ENCODE peak calls at places on chromosome 18, in six cellular contexts. A, K, O, F, D and Z are unnamed samples.

GRCh38 chr18:7637269-7637668 is 70.2 kb downstream of the PTPRM start:
- DNase-seq in A (no peak), K (no peak), O (peak; percentile 19), F (no peak), D (no peak), Z (no peak)

GRCh38 chr18:10006261-10006903 is 92.6 kb downstream of the VAPA start:
- DNase-seq in A (no peak), K (no peak), O (no peak), F (no peak), D (peak; percentile 42), Z (no peak)

GRCh38 chr18:80109676-80110078 is 615 bp downstream of the ADNP2 start:
- DNase-seq in A (peak; percentile 46), K (no peak), O (peak; percentile 89), F (peak; percentile 56), D (no peak), Z (no peak)

GRCh38 chr18:376307-376706 is 108.5 kb upstream of the THOC1 start:
- DNase-seq in A (no peak), K (no peak), O (no peak), F (no peak), D (no peak), Z (no peak)

GRCh38 chr18:49668583-49669290 is 106.9 kb downstream of the LIPG start:
- DNase-seq in A (peak; percentile 20), K (no peak), O (no peak), F (no peak), D (no peak), Z (no peak)

GRCh38 chr18:62384610-62385097 is 59.5 kb downstream of the TNFRSF11A start:
- DNase-seq in A (no peak), K (no peak), O (no peak), F (no peak), D (no peak), Z (no peak)

GRCh38 chr18:35324926-35325655 is 19.1 kb downstream of the ZNF24 start:
- DNase-seq in A (no peak), K (no peak), O (no peak), F (no peak), D (no peak), Z (no peak)

GRCh38 chr18:79628416-79629248 is 51.0 kb upstream of the CTDP1 start:
- DNase-seq in A (no peak), K (no peak), O (no peak), F (no peak), D (no peak), Z (no peak)

GRCh38 chr18:25057491-25058050 is 294.4 kb downstream of the ZNF521 start:
- DNase-seq in A (no peak), K (no peak), O (no peak), F (no peak), D (no peak), Z (no peak)

GRCh38 chr18:27008575-27008974 is 143.1 kb upstream of the AQP4 start:
- DNase-seq in A (no peak), K (no peak), O (no peak), F (no peak), D (no peak), Z (no peak)

GRCh38 chr18:79361766-79362522 is 33.8 kb upstream of the NFATC1 start:
- DNase-seq in A (no peak), K (peak; percentile 77), O (no peak), F (no peak), D (no peak), Z (no peak)

GRCh38 chr18:23209031-23209430 is 73.7 kb downstream of the CABLES1 start:
- DNase-seq in A (no peak), K (no peak), O (no peak), F (no peak), D (no peak), Z (no peak)

GRCh38 chr18:23887493-23887892 is 127.1 kb upstream of the TTC39C start:
- DNase-seq in A (no peak), K (no peak), O (peak; percentile 39), F (no peak), D (no peak), Z (no peak)

GRCh38 chr18:36711014-36711725 is 117.6 kb downstream of the TPGS2 start:
- DNase-seq in A (no peak), K (no peak), O (no peak), F (no peak), D (no peak), Z (no peak)

GRCh38 chr18:51151568-51152511 is 45.6 kb downstream of the MEX3C start:
- DNase-seq in A (peak; percentile 66), K (no peak), O (peak; percentile 78), F (no peak), D (peak; percentile 31), Z (no peak)

GRCh38 chr18:74949611-74950010 is 259.3 kb downstream of the PTGR3 start:
- DNase-seq in A (no peak), K (no peak), O (peak; percentile 64), F (no peak), D (no peak), Z (no peak)

GRCh38 chr18:74947417-74947816 is 261.5 kb downstream of the PTGR3 start:
- DNase-seq in A (no peak), K (no peak), O (no peak), F (no peak), D (no peak), Z (no peak)

GRCh38 chr18:74950479-74950878 is 258.5 kb downstream of the PTGR3 start:
- DNase-seq in A (no peak), K (no peak), O (no peak), F (no peak), D (no peak), Z (no peak)

GRCh38 chr18:74947875-74948274 is 261.1 kb downstream of the PTGR3 start:
- DNase-seq in A (no peak), K (no peak), O (no peak), F (no peak), D (no peak), Z (no peak)

DNA sequence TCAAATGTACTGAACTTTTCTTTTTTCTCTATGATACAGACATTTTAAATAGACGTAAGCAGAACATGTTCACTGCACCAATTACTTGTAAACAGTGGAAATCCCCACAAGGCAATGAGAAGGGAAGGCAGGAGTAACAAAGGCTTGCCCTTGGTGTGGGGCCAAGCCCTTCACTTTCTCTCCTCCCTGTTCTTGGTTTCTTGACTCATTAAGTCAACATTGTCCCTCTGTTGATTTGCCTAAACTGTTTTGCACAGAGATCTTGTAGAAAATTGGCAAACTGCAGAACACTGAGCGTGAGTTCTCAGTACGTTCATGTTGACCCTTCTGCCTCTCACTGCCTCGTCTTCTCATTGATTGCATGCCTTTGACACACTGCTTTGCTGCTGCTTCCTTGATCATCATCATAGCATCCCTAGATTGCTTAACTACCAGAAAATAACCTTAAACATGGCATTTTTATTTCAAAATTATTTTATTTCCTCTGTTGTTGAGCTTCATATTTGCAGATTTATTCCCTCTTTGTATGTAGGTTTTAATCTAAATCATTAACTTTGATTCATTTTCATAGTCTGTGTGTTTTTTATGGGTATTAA is 257.7 kb downstream of the PTGR3 start:
- DNase-seq in A (peak; percentile 45), K (no peak), O (no peak), F (no peak), D (no peak), Z (peak; percentile 59)
- TF ChIP-seq POLR2AphosphoS5 in A (no peak), K (no peak), O (no peak), F (no peak), D (no peak), Z (no peak)

GRCh38 chr18:74252032-74252380 is 39.8 kb downstream of the CYB5A start:
- DNase-seq in A (no peak), K (no peak), O (no peak), F (no peak), D (peak; percentile 39), Z (no peak)

GRCh38 chr18:74251297-74252031 is 40.3 kb downstream of the CYB5A start:
- DNase-seq in A (no peak), K (no peak), O (no peak), F (no peak), D (peak; percentile 74), Z (no peak)

GRCh38 chr18:74257083-74257482 is 34.7 kb downstream of the CYB5A start:
- DNase-seq in A (no peak), K (no peak), O (no peak), F (no peak), D (no peak), Z (no peak)

GRCh38 chr18:74256190-74256589 is 35.6 kb downstream of the CYB5A start:
- DNase-seq in A (no peak), K (no peak), O (no peak), F (no peak), D (no peak), Z (no peak)

DNA sequence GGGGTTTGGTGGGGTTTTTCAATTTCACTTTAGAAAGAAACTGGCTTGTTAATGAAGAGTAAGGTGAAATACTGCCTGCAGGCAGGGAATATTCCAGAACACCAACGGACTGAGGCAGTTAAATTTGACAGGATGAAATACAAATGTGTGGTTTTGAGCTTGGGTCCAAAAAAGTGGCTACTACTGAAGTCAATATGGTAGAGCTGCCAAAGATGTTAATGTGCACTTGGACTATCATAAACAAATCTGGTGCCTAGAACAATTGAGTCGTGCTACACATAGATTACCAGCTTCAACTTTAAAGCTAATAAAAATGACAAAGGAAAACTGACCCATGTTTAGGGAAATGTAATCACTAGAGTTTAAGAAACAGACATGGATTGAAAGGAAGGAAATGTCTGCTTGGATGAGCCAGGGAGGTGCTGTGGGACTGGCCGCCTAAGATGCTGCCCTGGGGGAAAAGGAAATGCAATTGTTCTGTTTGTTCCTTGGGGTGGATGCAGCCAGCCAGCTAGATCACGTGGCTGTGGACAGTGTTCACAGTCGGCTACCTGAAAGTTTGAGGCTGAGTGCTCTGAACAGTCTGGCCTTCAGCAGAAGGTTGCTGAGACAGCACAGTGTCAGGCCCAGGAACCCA is 36.6 kb downstream of the CYB5A start:
- DNase-seq in A (peak; percentile 16), K (no peak), O (no peak), F (no peak), D (no peak), Z (no peak)
- TF ChIP-seq POLR2AphosphoS5 in A (no peak), K (no peak), O (no peak), F (no peak), D (no peak), Z (no peak)

DNA sequence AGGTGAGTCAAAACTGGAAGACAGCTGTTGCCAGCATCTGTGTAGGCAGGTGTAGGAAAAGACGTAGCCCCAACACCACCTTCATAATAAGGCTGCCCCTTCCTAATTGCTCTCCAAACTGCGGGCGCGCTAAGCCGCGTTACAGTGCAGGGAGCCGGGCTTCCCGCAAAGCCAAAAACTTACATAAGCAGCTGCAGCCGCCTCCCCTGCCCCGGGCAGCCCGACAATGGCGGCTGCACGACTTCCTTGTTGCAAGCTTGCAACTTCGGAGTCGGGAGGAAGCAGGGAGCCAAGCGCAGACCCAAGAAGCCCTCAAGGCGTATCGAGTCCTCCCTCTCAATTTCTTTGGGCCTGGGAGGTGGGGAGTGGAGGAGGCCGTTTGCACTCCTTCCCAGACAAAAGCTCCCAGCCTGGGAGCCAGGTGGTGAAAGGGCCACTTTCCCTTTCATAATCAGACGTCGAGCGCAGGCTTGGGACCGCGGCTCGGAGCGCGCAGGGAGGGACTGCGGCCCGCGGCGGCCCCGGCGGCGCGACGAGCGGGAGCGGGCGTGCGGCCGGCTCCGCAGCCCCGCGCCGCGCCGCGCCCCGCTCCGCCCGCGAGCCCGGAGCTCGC is 802 bp downstream of the ZBTB14 start:
- DNase-seq in A (peak; percentile 56), K (no peak), O (no peak), F (no peak), D (peak; percentile 63), Z (no peak)
- TF ChIP-seq POLR2AphosphoS5 in A (no peak), K (no peak), O (no peak), F (no peak), D (peak; percentile 89), Z (peak; percentile 63)

DNA sequence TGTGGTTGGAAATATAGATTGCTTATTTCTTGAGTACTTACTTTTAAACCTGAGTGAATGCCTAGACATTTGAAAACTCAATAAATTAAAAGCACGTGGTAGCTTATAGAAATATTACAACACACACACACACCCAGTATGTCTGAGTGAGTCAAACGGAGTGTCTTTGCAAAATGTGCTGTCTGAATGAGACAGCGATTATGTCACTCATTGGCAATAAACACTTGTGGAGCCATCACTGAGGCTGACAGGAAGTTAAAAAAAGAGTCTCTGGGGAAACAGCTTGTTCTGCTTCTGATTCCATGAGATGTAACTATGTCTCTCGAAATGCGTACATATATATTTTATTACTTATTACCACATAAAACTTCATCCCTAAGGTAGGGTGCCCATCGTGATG is 22.3 kb upstream of the VPS4B start:
- DNase-seq in A (no peak), K (no peak), O (peak; percentile 85), F (no peak), D (peak; percentile 95), Z (no peak)
- TF ChIP-seq POLR2AphosphoS5 in A (peak; percentile 17), K (no peak), O (peak; percentile 33), F (no peak), D (peak; percentile 64), Z (no peak)